ENCODE peak calls at places on chromosomes 7 and 10, in four cellular contexts. G is CD4-positive, alpha-beta T cell; E is WTC11; L is Caco-2. N is an unnamed sample.

GRCh38 chr10:21675157-21675796 is 141.2 kb downstream of the MLLT10 start:
- DNase-seq in G (no peak), L (peak), E (peak), N (peak)

GRCh38 chr10:5411941-5412276 is 448 bp upstream of the NET1 start:
- DNase-seq in G (no peak), E (no peak), L (no peak), N (no peak)

GRCh38 chr10:26765549-26765948 is 68.0 kb downstream of the PDSS1 start:
- DNase-seq in L (no peak), G (no peak), E (no peak), N (no peak)

GRCh38 chr7:130913721-130914588 is 179.9 kb upstream of the KLF14 start:
- DNase-seq in G (no peak), E (no peak), L (no peak), N (no peak)

GRCh38 chr10:125257521-125258105 is 97.2 kb upstream of the CTBP2 start:
- DNase-seq in E (no peak), L (no peak), G (no peak), N (no peak)

GRCh38 chr7:34249192-34249591 is 343.9 kb downstream of the BMPER start:
- DNase-seq in G (no peak), E (no peak), L (no peak), N (no peak)

GRCh38 chr7:46558482-46559193 is 637.6 kb upstream of the IGFBP3 start:
- DNase-seq in G (no peak), E (no peak), L (no peak), N (no peak)

GRCh38 chr10:26593896-26594295 is 103.6 kb upstream of the PDSS1 start:
- DNase-seq in L (no peak), E (peak), G (no peak), N (no peak)

GRCh38 chr10:129758180-129758579 is 205.9 kb downstream of the EBF3 start:
- DNase-seq in L (peak), G (no peak), E (no peak), N (no peak)

GRCh38 chr7:155734445-155734809 is 77.8 kb downstream of the SHH start:
- DNase-seq in E (no peak), L (no peak), G (no peak), N (no peak)

GRCh38 chr10:133186416-133187090 is 26.5 kb downstream of the KNDC1 start:
- DNase-seq in G (no peak), E (no peak), L (no peak), N (no peak)

GRCh38 chr10:10623958-10624590 is 393.6 kb upstream of the CELF2 start:
- DNase-seq in L (no peak), E (no peak), G (no peak), N (no peak)

GRCh38 chr10:71638577-71639411 is 80.8 kb downstream of the C10orf105 start:
- DNase-seq in G (no peak), E (no peak), L (peak), N (no peak)

GRCh38 chr10:123149162-123149567 is 1.2 kb downstream of the HMX2 start:
- DNase-seq in G (no peak), E (no peak), L (no peak), N (no peak)

GRCh38 chr10:123153486-123154091 is 613 bp upstream of the BUB3 start:
- DNase-seq in G (no peak), E (no peak), L (no peak), N (no peak)

GRCh38 chr10:123149568-123150228 is 1.8 kb downstream of the HMX2 start:
- DNase-seq in L (no peak), G (no peak), E (peak), N (no peak)

GRCh38 chr10:123150229-123150985 is 2.5 kb downstream of the HMX2 start:
- DNase-seq in E (no peak), G (no peak), L (peak), N (no peak)

DNA sequence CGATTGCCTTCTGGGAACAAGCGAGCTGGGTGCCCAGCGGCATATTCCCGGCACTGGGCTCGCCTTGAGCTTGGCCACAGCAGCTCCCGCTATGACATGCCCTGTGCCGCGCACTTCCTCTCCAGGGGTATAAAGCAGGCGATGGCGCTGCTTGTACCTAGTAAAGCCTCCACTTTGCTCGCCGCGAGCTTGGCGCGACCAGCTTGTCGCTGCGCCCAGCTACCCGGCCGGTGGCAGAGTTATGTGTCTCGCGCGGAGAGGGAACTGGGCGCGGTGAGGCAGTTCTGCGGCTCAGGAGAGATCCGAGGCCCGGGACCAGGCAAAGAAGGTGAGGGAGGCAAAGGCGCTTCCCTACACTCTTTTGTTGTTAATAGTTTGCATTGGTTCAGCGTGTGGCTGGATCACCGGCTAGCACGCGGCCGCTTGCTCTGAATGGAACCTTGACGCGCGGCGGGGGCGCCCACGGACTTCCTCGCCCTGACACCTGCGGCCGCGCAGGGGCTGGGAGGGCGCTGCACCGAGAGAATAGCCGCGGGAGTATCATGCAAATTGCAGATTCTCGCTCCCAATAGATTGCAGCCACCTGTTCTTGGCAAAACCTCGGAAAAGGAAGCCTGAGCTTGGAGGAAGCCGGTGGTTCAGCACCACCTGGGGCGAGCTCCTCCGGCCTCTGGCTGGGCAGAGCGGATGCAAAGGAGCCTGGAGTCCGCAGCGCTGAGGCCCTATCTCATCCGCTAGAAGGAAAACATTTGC is 3.0 kb upstream of the BUB3 start:
- DNase-seq in G (no peak), E (peak), L (peak), N (no peak)
- TF ChIP-seq CTCF in G (no peak), E (no peak), L (no peak), N (no peak)

DNA sequence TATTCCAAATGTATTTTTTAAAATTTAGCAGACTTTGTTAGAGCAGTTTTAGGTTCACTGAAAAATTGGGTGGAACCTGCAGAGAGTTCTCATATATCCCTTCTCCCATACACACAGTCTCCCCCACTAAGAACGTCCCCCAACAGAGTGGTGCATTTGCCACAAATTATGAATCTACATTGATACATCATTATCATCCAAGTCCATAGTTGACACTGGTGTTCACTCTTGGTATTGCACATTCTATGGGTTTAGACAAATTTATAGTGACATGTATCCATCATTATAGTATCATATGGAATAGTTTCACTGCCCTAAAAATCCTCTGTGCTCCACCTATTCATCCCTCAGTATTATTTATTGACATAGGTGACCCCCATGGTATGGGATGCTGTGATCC is 97.3 kb upstream of the AFAP1L2 start:
- DNase-seq in L (no peak), E (no peak), G (no peak), N (no peak)
- TF ChIP-seq CTCF in L (no peak), E (no peak), G (no peak), N (peak)

GRCh38 chr7:104275900-104276299 is 52.5 kb upstream of the LHFPL3 start:
- DNase-seq in G (no peak), E (no peak), L (no peak), N (no peak)

GRCh38 chr7:104271948-104272347 is 56.5 kb upstream of the LHFPL3 start:
- DNase-seq in L (no peak), G (no peak), E (no peak), N (no peak)

GRCh38 chr7:104267701-104268368 is 60.0 kb upstream of the ORC5 start:
- DNase-seq in L (no peak), G (no peak), E (no peak), N (no peak)

DNA sequence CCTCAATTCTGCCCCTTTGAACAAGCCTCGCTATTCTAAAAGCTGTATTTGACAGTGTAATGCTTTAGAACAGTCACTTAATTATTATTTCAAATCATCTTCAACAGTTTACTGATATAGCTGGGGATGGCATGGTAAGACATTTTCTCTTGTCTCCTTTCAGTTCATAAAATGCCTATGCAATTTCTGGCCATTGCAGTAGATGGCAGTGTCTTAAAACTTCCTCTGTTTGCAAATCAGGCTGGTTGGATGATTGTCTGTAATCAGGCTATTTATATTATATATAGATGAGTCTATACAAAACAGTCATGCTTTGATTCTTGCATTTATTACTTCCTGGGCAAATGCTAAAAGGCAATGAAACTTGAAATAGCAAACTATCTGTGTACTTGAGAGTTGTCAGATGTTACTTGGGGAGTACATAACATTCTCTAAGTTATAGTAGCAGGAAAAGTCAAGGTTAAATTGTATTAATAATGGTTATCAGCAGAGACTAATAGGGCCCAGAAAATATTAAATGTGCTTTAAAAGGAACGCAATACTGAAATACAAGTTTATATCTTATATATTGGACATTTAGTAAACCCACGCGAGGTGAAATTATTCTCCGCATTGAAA is 55.5 kb upstream of the LHFPL3 start:
- DNase-seq in E (no peak), L (no peak), G (no peak), N (no peak)
- TF ChIP-seq CTCF in E (no peak), L (peak), G (no peak), N (peak)

GRCh38 chr10:103688451-103688850 is 166.9 kb downstream of the SH3PXD2A start:
- DNase-seq in G (no peak), L (peak), E (no peak), N (no peak)

GRCh38 chr10:103687718-103688117 is 167.7 kb downstream of the SH3PXD2A start:
- DNase-seq in E (no peak), G (no peak), L (no peak), N (no peak)

GRCh38 chr10:103685880-103686669 is 169.3 kb downstream of the SH3PXD2A start:
- DNase-seq in E (peak), L (peak), G (peak), N (peak)

GRCh38 chr10:103690281-103690680 is 165.1 kb downstream of the SH3PXD2A start:
- DNase-seq in G (no peak), E (no peak), L (no peak), N (no peak)

DNA sequence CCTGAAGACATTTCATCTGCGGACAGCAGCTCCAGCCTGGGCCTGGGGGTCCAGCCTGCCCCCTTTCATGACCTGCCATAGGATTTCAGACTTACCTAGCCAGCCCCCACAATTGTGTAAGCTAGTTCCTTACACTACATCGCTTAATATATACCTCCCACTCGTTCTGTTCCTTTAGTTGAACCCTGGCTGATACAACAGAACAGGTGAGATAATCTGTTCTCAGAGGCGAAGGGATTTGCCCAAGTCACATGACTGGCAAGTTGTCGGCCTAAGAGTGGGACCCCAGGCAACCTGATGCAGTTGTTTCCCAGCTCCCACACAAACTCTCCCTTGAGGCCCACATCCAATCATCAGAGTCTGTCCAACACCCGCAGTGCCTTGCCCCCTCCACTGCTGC is 168.2 kb downstream of the SH3PXD2A start:
- DNase-seq in E (no peak), G (no peak), L (no peak), N (no peak)
- TF ChIP-seq CTCF in E (no peak), G (no peak), L (no peak), N (no peak)

GRCh38 chr10:16887565-16887964 is 70.3 kb upstream of the RSU1 start:
- DNase-seq in E (no peak), L (no peak), G (no peak), N (no peak)

GRCh38 chr10:16890691-16891090 is 73.5 kb upstream of the RSU1 start:
- DNase-seq in E (no peak), L (no peak), G (no peak), N (no peak)

GRCh38 chr10:16894834-16895233 is 77.6 kb upstream of the RSU1 start:
- DNase-seq in G (no peak), L (no peak), E (no peak), N (no peak)

GRCh38 chr10:16893664-16894063 is 76.4 kb upstream of the RSU1 start:
- DNase-seq in L (no peak), E (no peak), G (no peak), N (no peak)

DNA sequence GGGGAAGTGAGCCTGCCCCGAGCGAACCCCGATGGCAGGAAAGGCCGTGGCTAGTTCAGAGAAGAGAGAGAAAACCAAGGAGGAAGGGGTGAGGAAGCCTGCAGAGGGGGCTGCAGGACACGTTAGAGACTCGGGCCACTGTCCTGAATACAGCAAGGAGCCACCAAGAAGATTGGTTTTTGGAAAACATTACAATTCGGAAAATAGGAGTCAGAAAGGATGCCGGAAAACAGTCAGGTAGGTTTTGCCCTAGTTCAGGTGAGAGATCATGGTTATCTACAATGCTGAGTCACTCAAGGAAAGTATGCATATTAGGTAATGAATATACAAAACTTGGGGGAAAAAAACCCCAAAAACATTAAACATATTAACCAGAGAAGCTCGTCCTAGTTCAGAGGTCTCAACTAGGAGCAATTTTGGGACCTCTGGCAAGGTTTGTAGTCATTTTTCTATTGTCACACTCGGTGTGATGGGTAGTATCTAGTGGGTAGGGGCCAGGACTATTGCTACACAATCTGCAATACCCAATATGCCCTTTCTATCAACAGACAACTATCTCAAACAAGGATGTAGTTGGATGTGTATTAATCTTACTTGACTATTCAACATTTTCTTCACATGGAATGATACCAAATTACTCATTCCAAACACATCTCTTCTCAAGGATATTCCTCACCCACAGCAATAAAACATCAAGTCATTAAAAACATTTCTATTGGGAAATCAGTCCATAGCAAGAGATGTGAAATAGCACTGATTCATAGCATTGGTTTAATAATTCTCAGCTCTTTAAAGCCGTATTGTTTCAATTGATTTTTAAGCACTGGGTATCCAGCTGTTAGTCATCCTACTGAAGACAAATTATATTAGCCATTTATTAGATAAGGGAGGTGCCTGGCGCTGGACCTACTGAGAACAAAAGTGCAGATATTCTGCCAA is 74.4 kb upstream of the RSU1 start:
- DNase-seq in L (peak), G (no peak), E (peak), N (peak)
- TF ChIP-seq CTCF in L (peak), G (peak), E (no peak), N (peak)

DNA sequence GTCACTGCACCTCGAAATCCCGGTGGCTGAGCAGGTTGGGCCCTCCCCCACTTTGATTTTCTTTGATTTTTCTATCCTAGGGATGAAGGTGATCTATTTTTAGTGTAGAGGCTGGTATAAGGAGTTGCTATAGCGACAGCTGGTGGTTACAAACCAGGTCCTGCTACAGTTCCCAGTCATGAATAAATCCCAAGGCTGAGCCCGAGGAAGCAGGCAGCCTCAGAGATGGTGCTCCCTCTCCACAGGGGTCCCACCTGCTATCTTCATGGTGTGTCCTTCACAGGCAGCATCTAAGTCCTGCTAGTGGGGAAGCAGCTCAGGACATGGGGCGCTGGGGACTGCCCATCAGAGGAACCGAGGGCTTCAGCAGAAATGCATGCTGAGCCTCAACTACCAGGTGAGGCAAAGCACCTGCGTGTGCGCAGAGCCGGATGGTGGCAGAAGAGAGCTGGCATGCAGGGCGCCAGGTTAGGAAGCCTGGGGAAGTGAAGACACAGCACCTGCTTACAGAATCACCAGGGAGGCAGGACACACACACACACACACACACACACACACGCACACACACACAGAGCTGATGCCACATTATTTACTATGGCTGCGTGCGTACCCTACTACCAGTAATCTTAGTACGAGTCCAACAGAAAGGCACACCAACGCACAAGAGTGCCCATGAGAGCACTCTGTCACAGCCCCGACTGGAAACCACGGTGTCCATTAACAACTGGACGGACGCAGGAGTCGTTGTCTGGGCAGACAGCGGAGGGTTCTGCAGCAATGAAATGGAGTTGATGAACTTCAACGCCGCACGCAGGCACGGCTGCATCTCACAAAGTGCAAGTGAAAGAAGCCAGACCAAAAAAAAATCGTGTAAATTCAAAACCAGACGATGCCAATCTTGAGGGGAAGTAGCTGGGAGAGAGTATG is 150.8 kb downstream of the PRKAG2 start:
- DNase-seq in E (no peak), G (no peak), L (no peak), N (no peak)
- TF ChIP-seq CTCF in E (no peak), G (no peak), L (no peak), N (no peak)

GRCh38 chr10:117716896-117717295 is 174.3 kb downstream of the EMX2 start:
- DNase-seq in L (no peak), G (no peak), E (no peak), N (no peak)
- TF ChIP-seq CTCF in L (no peak), G (no peak), E (no peak), N (no peak)

GRCh38 chr7:98266840-98267239 is 14.6 kb upstream of the BRI3 start:
- DNase-seq in G (no peak), E (no peak), L (no peak), N (no peak)
- TF ChIP-seq CTCF in G (no peak), E (no peak), L (peak), N (peak)

DNA sequence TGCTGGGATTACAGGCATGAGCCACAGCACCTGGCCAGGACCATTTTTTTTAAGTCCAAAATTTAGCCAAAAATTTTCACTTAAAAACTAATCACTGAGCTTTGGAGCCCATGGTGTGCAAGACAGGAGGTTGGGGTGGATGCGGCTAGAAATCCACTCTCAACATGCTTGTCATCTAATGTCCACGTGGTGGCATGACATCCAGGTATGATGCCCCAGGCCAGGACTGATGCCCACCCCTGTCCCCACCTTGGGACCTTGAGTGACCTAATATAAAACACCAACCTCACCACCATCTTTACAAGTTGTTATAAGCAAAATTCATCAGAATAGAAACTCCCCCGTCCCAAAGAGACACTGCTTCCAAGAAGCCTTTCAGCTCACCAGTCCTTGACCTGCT is 20.4 kb upstream of the IMPDH1 start:
- DNase-seq in L (no peak), E (no peak), G (no peak), N (no peak)
- TF ChIP-seq CTCF in L (no peak), E (no peak), G (no peak), N (peak)

GRCh38 chr10:6445671-6446278 is 134.3 kb downstream of the PRKCQ start:
- DNase-seq in E (peak), G (peak), L (no peak), N (peak)
- TF ChIP-seq CTCF in E (no peak), G (peak), L (peak), N (peak)

N was measured in neural crest cell.